ENCODE peak calls at places on chromosomes 2 and 18, in seven cellular contexts. V is cardiac septum; C is breast epithelium; F is cardiac muscle cell; S is posterior cingulate gyrus; Y is naive thymus-derived CD8-positive, alpha-beta T cell; G is nephron progenitor cell. T is an unnamed sample.

GRCh38 chr2:189613650-189614420 is 33.2 kb upstream of the SLC40A1 start:
- DNase-seq in V (no peak), C (no peak), F (peak), S (no peak), Y (no peak), G (no peak), T (no peak)

GRCh38 chr2:197286805-197287595 is 23.6 kb downstream of the ANKRD44 start:
- DNase-seq in V (no peak), C (peak), F (peak), S (no peak), Y (peak), G (no peak), T (peak)

GRCh38 chr2:29563697-29564096 is 357.7 kb downstream of the ALK start:
- DNase-seq in V (no peak), C (no peak), F (no peak), S (no peak), Y (no peak), G (no peak), T (no peak)

GRCh38 chr2:46716806-46717732 is 198.5 kb downstream of the MCFD2 start:
- DNase-seq in V (no peak), C (no peak), F (no peak), S (no peak), Y (no peak), G (no peak), T (no peak)

GRCh38 chr2:144331652-144332355 is 188.1 kb downstream of the ZEB2 start:
- DNase-seq in V (peak), C (no peak), F (no peak), S (peak), Y (peak), G (no peak), T (peak)

GRCh38 chr2:233960203-233960602 is 43.0 kb downstream of the TRPM8 start:
- DNase-seq in V (no peak), C (no peak), F (no peak), S (no peak), Y (no peak), G (no peak), T (no peak)

GRCh38 chr2:162308747-162309503 is 9.6 kb downstream of the IFIH1 start:
- DNase-seq in V (no peak), C (no peak), F (no peak), S (no peak), Y (no peak), G (no peak), T (no peak)

GRCh38 chr2:10566021-10566420 is 117.9 kb upstream of the ODC1 start:
- DNase-seq in V (no peak), C (no peak), F (no peak), S (no peak), Y (no peak), G (no peak), T (no peak)

GRCh38 chr18:22314406-22314805 is 103.3 kb downstream of the CTAGE1 start:
- DNase-seq in V (no peak), C (no peak), F (peak), S (no peak), Y (no peak), G (no peak), T (no peak)

GRCh38 chr2:97664636-97664970 is 759 bp upstream of the ACTR1B start:
- DNase-seq in V (no peak), C (no peak), F (no peak), S (no peak), Y (no peak), G (no peak), T (no peak)

GRCh38 chr18:58638446-58638845 is 9.6 kb upstream of the ALPK2 start:
- DNase-seq in V (no peak), C (no peak), F (no peak), S (no peak), Y (no peak), G (no peak), T (no peak)

GRCh38 chr2:174344716-174345472 is 10.1 kb downstream of the SP9 start:
- DNase-seq in V (no peak), C (no peak), F (peak), S (no peak), Y (no peak), G (peak), T (no peak)

GRCh38 chr2:223469270-223470057 is 132.7 kb downstream of the SCG2 start:
- DNase-seq in V (peak), C (no peak), F (peak), S (no peak), Y (no peak), G (no peak), T (no peak)

GRCh38 chr2:238039985-238040384 is 20.8 kb upstream of the SCLY start:
- DNase-seq in V (no peak), C (no peak), F (no peak), S (peak), Y (no peak), G (no peak), T (no peak)

GRCh38 chr2:128496700-128497099 is 178.0 kb upstream of the HS6ST1 start:
- DNase-seq in V (no peak), C (no peak), F (no peak), S (no peak), Y (no peak), G (no peak), T (no peak)

GRCh38 chr2:201837824-201838340 is 31.5 kb downstream of the CDK15 start:
- DNase-seq in V (no peak), C (no peak), F (no peak), S (no peak), Y (no peak), G (no peak), T (no peak)

GRCh38 chr2:163348843-163349395 is 386.9 kb downstream of the FIGN start:
- DNase-seq in V (no peak), C (no peak), F (peak), S (no peak), Y (no peak), G (peak), T (no peak)

GRCh38 chr18:13455960-13456471 is 237.5 kb downstream of the LDLRAD4 start:
- DNase-seq in V (no peak), C (peak), F (no peak), S (no peak), Y (no peak), G (no peak), T (no peak)

GRCh38 chr2:27920148-27920885 is 29.8 kb downstream of the BABAM2 start:
- DNase-seq in V (no peak), C (no peak), F (peak), S (no peak), Y (no peak), G (no peak), T (no peak)

GRCh38 chr2:16217271-16217670 is 276.9 kb downstream of the MYCN start:
- DNase-seq in V (no peak), C (no peak), F (no peak), S (no peak), Y (no peak), G (no peak), T (no peak)

GRCh38 chr18:32669549-32670165 is 103.2 kb downstream of the KLHL14 start:
- DNase-seq in V (no peak), C (no peak), F (no peak), S (no peak), Y (no peak), G (no peak), T (no peak)

GRCh38 chr2:184611221-184612085 is 13.1 kb downstream of the ZNF804A start:
- DNase-seq in V (no peak), C (no peak), F (peak), S (no peak), Y (no peak), G (no peak), T (no peak)

GRCh38 chr2:231221761-231222160 is 23.3 kb downstream of the ARMC9 start:
- DNase-seq in V (no peak), C (no peak), F (no peak), S (no peak), Y (no peak), G (no peak), T (no peak)

GRCh38 chr2:171407030-171407707 is 26.6 kb downstream of the METTL8 start:
- DNase-seq in V (no peak), C (no peak), F (no peak), S (no peak), Y (no peak), G (no peak), T (no peak)

GRCh38 chr18:45312727-45313126 is 302.5 kb upstream of the SLC14A2 start:
- DNase-seq in V (no peak), C (no peak), F (no peak), S (peak), Y (no peak), G (no peak), T (no peak)

GRCh38 chr2:27811768-27812167 is 40.2 kb downstream of the MRPL33 start:
- DNase-seq in V (no peak), C (no peak), F (no peak), S (no peak), Y (no peak), G (no peak), T (no peak)

GRCh38 chr2:50491541-50492114 is 540.3 kb downstream of the NRXN1 start:
- DNase-seq in V (no peak), C (no peak), F (peak), S (no peak), Y (no peak), G (peak), T (no peak)

GRCh38 chr2:43846140-43846793 is 7.5 kb downstream of the ABCG8 start:
- DNase-seq in V (no peak), C (no peak), F (no peak), S (no peak), Y (no peak), G (no peak), T (no peak)

GRCh38 chr2:39593439-39594393 is 72.0 kb upstream of the TMEM178A start:
- DNase-seq in V (no peak), C (no peak), F (peak), S (no peak), Y (no peak), G (peak), T (no peak)

GRCh38 chr2:113233593-113234550 is 44.8 kb downstream of the PAX8 start:
- DNase-seq in V (no peak), C (no peak), F (no peak), S (no peak), Y (no peak), G (no peak), T (no peak)

GRCh38 chr2:147792966-147793617 is 51.7 kb upstream of the ACVR2A start:
- DNase-seq in V (no peak), C (no peak), F (peak), S (no peak), Y (no peak), G (no peak), T (no peak)

GRCh38 chr2:46306320-46306719 is 9.1 kb downstream of the EPAS1 start:
- DNase-seq in V (no peak), C (no peak), F (peak), S (no peak), Y (no peak), G (no peak), T (no peak)

GRCh38 chr18:2914185-2914584 is 67.4 kb downstream of the EMILIN2 start:
- DNase-seq in V (no peak), C (no peak), F (no peak), S (no peak), Y (no peak), G (peak), T (no peak)

GRCh38 chr2:24832991-24833671 is 39.9 kb downstream of the CENPO start:
- DNase-seq in V (peak), C (no peak), F (no peak), S (peak), Y (no peak), G (no peak), T (no peak)

GRCh38 chr2:177692828-177693269 is 300.3 kb downstream of the AGPS start:
- DNase-seq in V (no peak), C (no peak), F (no peak), S (no peak), Y (no peak), G (no peak), T (no peak)

GRCh38 chr2:84302513-84303412 is 156.3 kb downstream of the SUCLG1 start:
- DNase-seq in V (no peak), C (no peak), F (peak), S (no peak), Y (no peak), G (peak), T (peak)

GRCh38 chr2:169542433-169542832 is 31.2 kb downstream of the FASTKD1 start:
- DNase-seq in V (no peak), C (no peak), F (no peak), S (no peak), Y (no peak), G (no peak), T (no peak)

GRCh38 chr2:23385748-23386421 is 906 bp downstream of the KLHL29 start:
- DNase-seq in V (no peak), C (no peak), F (no peak), S (no peak), Y (no peak), G (peak), T (no peak)

GRCh38 chr2:95374451-95374915 is 28.0 kb upstream of the FAHD2A start:
- DNase-seq in V (peak), C (no peak), F (no peak), S (peak), Y (no peak), G (no peak), T (no peak)